ENCODE peak calls at places on chromosomes 16 and 17, in six cellular contexts. One of them, this sample, is unnamed.

GRCh38 chr17:78661092-78661770 is 84.0 kb upstream of the DNAH17 start:
- DNase-seq in stimulated activated CD8-positive, alpha-beta memory T cell treated with anti-CD3 and anti-CD28 coated beads, Interleukin-7, amount 100 ng/mL, for 1 hour: no peak
- DNase-seq in germinal center: no peak
- DNase-seq in thoracic aorta: no peak
- DNase-seq in HS-5: no peak
- DNase-seq in RWPE2: peak
- DNase-seq in this sample: peak

GRCh38 chr16:67023689-67024088 is 5.3 kb upstream of the CBFB start:
- DNase-seq in stimulated activated CD8-positive, alpha-beta memory T cell treated with anti-CD3 and anti-CD28 coated beads, Interleukin-7, amount 100 ng/mL, for 1 hour: no peak
- DNase-seq in germinal center: no peak
- DNase-seq in thoracic aorta: no peak
- DNase-seq in HS-5: no peak
- DNase-seq in RWPE2: peak
- DNase-seq in this sample: no peak

GRCh38 chr16:2910441-2910840 is 1.3 kb upstream of the FLYWCH1 start:
- DNase-seq in stimulated activated CD8-positive, alpha-beta memory T cell treated with anti-CD3 and anti-CD28 coated beads, Interleukin-7, amount 100 ng/mL, for 1 hour: no peak
- DNase-seq in germinal center: no peak
- DNase-seq in thoracic aorta: no peak
- DNase-seq in HS-5: peak
- DNase-seq in RWPE2: no peak
- DNase-seq in this sample: no peak

GRCh38 chr17:73882590-73882989 is 238.3 kb upstream of the SDK2 start:
- DNase-seq in stimulated activated CD8-positive, alpha-beta memory T cell treated with anti-CD3 and anti-CD28 coated beads, Interleukin-7, amount 100 ng/mL, for 1 hour: no peak
- DNase-seq in germinal center: no peak
- DNase-seq in thoracic aorta: no peak
- DNase-seq in HS-5: no peak
- DNase-seq in RWPE2: no peak
- DNase-seq in this sample: no peak

GRCh38 chr16:4960579-4960978 is 2.4 kb downstream of the SEC14L5 start:
- DNase-seq in stimulated activated CD8-positive, alpha-beta memory T cell treated with anti-CD3 and anti-CD28 coated beads, Interleukin-7, amount 100 ng/mL, for 1 hour: no peak
- DNase-seq in germinal center: no peak
- DNase-seq in thoracic aorta: no peak
- DNase-seq in HS-5: no peak
- DNase-seq in RWPE2: no peak
- DNase-seq in this sample: no peak

GRCh38 chr17:77185137-77185536 is 44.4 kb downstream of the SEC14L1 start:
- DNase-seq in stimulated activated CD8-positive, alpha-beta memory T cell treated with anti-CD3 and anti-CD28 coated beads, Interleukin-7, amount 100 ng/mL, for 1 hour: no peak
- DNase-seq in germinal center: no peak
- DNase-seq in thoracic aorta: no peak
- DNase-seq in HS-5: no peak
- DNase-seq in RWPE2: no peak
- DNase-seq in this sample: no peak

GRCh38 chr16:63129411-63130125 is 1093.3 kb upstream of the CDH8 start:
- DNase-seq in stimulated activated CD8-positive, alpha-beta memory T cell treated with anti-CD3 and anti-CD28 coated beads, Interleukin-7, amount 100 ng/mL, for 1 hour: no peak
- DNase-seq in germinal center: no peak
- DNase-seq in thoracic aorta: no peak
- DNase-seq in HS-5: no peak
- DNase-seq in RWPE2: peak
- DNase-seq in this sample: no peak

GRCh38 chr17:64491034-64491860 is 5.6 kb downstream of the POLG2 start:
- DNase-seq in stimulated activated CD8-positive, alpha-beta memory T cell treated with anti-CD3 and anti-CD28 coated beads, Interleukin-7, amount 100 ng/mL, for 1 hour: no peak
- DNase-seq in germinal center: no peak
- DNase-seq in thoracic aorta: no peak
- DNase-seq in HS-5: no peak
- DNase-seq in RWPE2: no peak
- DNase-seq in this sample: peak

GRCh38 chr17:2238432-2239169 is 65.0 kb downstream of the SMG6 start:
- DNase-seq in stimulated activated CD8-positive, alpha-beta memory T cell treated with anti-CD3 and anti-CD28 coated beads, Interleukin-7, amount 100 ng/mL, for 1 hour: no peak
- DNase-seq in germinal center: peak
- DNase-seq in thoracic aorta: no peak
- DNase-seq in HS-5: no peak
- DNase-seq in RWPE2: no peak
- DNase-seq in this sample: no peak

GRCh38 chr16:66478733-66479511 is 51.8 kb downstream of the BEAN1 start:
- DNase-seq in stimulated activated CD8-positive, alpha-beta memory T cell treated with anti-CD3 and anti-CD28 coated beads, Interleukin-7, amount 100 ng/mL, for 1 hour: peak
- DNase-seq in germinal center: peak
- DNase-seq in thoracic aorta: peak
- DNase-seq in HS-5: no peak
- DNase-seq in RWPE2: peak
- DNase-seq in this sample: peak

GRCh38 chr17:63222655-63223054 is 223.5 kb downstream of the CYB561 start:
- DNase-seq in stimulated activated CD8-positive, alpha-beta memory T cell treated with anti-CD3 and anti-CD28 coated beads, Interleukin-7, amount 100 ng/mL, for 1 hour: no peak
- DNase-seq in germinal center: no peak
- DNase-seq in thoracic aorta: no peak
- DNase-seq in HS-5: no peak
- DNase-seq in RWPE2: no peak
- DNase-seq in this sample: no peak

GRCh38 chr17:27602721-27603445 is 28.1 kb upstream of the LGALS9 start:
- DNase-seq in stimulated activated CD8-positive, alpha-beta memory T cell treated with anti-CD3 and anti-CD28 coated beads, Interleukin-7, amount 100 ng/mL, for 1 hour: peak
- DNase-seq in germinal center: peak
- DNase-seq in thoracic aorta: peak
- DNase-seq in HS-5: no peak
- DNase-seq in RWPE2: no peak
- DNase-seq in this sample: peak

GRCh38 chr16:2468725-2469398 is 2.2 kb upstream of the NTN3 start:
- DNase-seq in stimulated activated CD8-positive, alpha-beta memory T cell treated with anti-CD3 and anti-CD28 coated beads, Interleukin-7, amount 100 ng/mL, for 1 hour: no peak
- DNase-seq in germinal center: peak
- DNase-seq in thoracic aorta: no peak
- DNase-seq in HS-5: no peak
- DNase-seq in RWPE2: no peak
- DNase-seq in this sample: no peak

GRCh38 chr16:88390265-88390664 is 7.5 kb downstream of the ZNF469 start:
- DNase-seq in stimulated activated CD8-positive, alpha-beta memory T cell treated with anti-CD3 and anti-CD28 coated beads, Interleukin-7, amount 100 ng/mL, for 1 hour: no peak
- DNase-seq in germinal center: no peak
- DNase-seq in thoracic aorta: no peak
- DNase-seq in HS-5: no peak
- DNase-seq in RWPE2: no peak
- DNase-seq in this sample: no peak

GRCh38 chr17:1047177-1047885 is 50.4 kb downstream of the TIMM22 start:
- DNase-seq in stimulated activated CD8-positive, alpha-beta memory T cell treated with anti-CD3 and anti-CD28 coated beads, Interleukin-7, amount 100 ng/mL, for 1 hour: no peak
- DNase-seq in germinal center: no peak
- DNase-seq in thoracic aorta: peak
- DNase-seq in HS-5: no peak
- DNase-seq in RWPE2: no peak
- DNase-seq in this sample: no peak

GRCh38 chr17:77535435-77535834 is 394.7 kb downstream of the SEC14L1 start:
- DNase-seq in stimulated activated CD8-positive, alpha-beta memory T cell treated with anti-CD3 and anti-CD28 coated beads, Interleukin-7, amount 100 ng/mL, for 1 hour: no peak
- DNase-seq in germinal center: no peak
- DNase-seq in thoracic aorta: no peak
- DNase-seq in HS-5: no peak
- DNase-seq in RWPE2: no peak
- DNase-seq in this sample: no peak

GRCh38 chr16:78249056-78249455 is 149.6 kb downstream of the WWOX start:
- DNase-seq in stimulated activated CD8-positive, alpha-beta memory T cell treated with anti-CD3 and anti-CD28 coated beads, Interleukin-7, amount 100 ng/mL, for 1 hour: no peak
- DNase-seq in germinal center: no peak
- DNase-seq in thoracic aorta: no peak
- DNase-seq in HS-5: no peak
- DNase-seq in RWPE2: no peak
- DNase-seq in this sample: no peak

GRCh38 chr16:68496689-68497088 is 42.4 kb upstream of the ZFP90 start:
- DNase-seq in stimulated activated CD8-positive, alpha-beta memory T cell treated with anti-CD3 and anti-CD28 coated beads, Interleukin-7, amount 100 ng/mL, for 1 hour: no peak
- DNase-seq in germinal center: no peak
- DNase-seq in thoracic aorta: no peak
- DNase-seq in HS-5: no peak
- DNase-seq in RWPE2: no peak
- DNase-seq in this sample: no peak

GRCh38 chr17:77208217-77208808 is 67.5 kb downstream of the SEC14L1 start:
- DNase-seq in stimulated activated CD8-positive, alpha-beta memory T cell treated with anti-CD3 and anti-CD28 coated beads, Interleukin-7, amount 100 ng/mL, for 1 hour: no peak
- DNase-seq in germinal center: no peak
- DNase-seq in thoracic aorta: no peak
- DNase-seq in HS-5: no peak
- DNase-seq in RWPE2: no peak
- DNase-seq in this sample: no peak

GRCh38 chr17:7023576-7024401 is 939 bp downstream of the BCL6B start:
- DNase-seq in stimulated activated CD8-positive, alpha-beta memory T cell treated with anti-CD3 and anti-CD28 coated beads, Interleukin-7, amount 100 ng/mL, for 1 hour: peak
- DNase-seq in germinal center: peak
- DNase-seq in thoracic aorta: no peak
- DNase-seq in HS-5: no peak
- DNase-seq in RWPE2: peak
- DNase-seq in this sample: no peak

GRCh38 chr17:82859431-82860403 is 19.9 kb upstream of the ZNF750 start:
- DNase-seq in stimulated activated CD8-positive, alpha-beta memory T cell treated with anti-CD3 and anti-CD28 coated beads, Interleukin-7, amount 100 ng/mL, for 1 hour: no peak
- DNase-seq in germinal center: peak
- DNase-seq in thoracic aorta: no peak
- DNase-seq in HS-5: no peak
- DNase-seq in RWPE2: peak
- DNase-seq in this sample: no peak

GRCh38 chr16:11506816-11507305 is 79.9 kb downstream of the LITAF start:
- DNase-seq in stimulated activated CD8-positive, alpha-beta memory T cell treated with anti-CD3 and anti-CD28 coated beads, Interleukin-7, amount 100 ng/mL, for 1 hour: no peak
- DNase-seq in germinal center: peak
- DNase-seq in thoracic aorta: no peak
- DNase-seq in HS-5: no peak
- DNase-seq in RWPE2: no peak
- DNase-seq in this sample: no peak

GRCh38 chr17:27473748-27474609 is 17.7 kb downstream of the KSR1 start:
- DNase-seq in stimulated activated CD8-positive, alpha-beta memory T cell treated with anti-CD3 and anti-CD28 coated beads, Interleukin-7, amount 100 ng/mL, for 1 hour: no peak
- DNase-seq in germinal center: peak
- DNase-seq in thoracic aorta: no peak
- DNase-seq in HS-5: no peak
- DNase-seq in RWPE2: no peak
- DNase-seq in this sample: no peak

GRCh38 chr16:72508196-72508595 is 336.2 kb upstream of the PMFBP1 start:
- DNase-seq in stimulated activated CD8-positive, alpha-beta memory T cell treated with anti-CD3 and anti-CD28 coated beads, Interleukin-7, amount 100 ng/mL, for 1 hour: no peak
- DNase-seq in germinal center: no peak
- DNase-seq in thoracic aorta: no peak
- DNase-seq in HS-5: no peak
- DNase-seq in RWPE2: no peak
- DNase-seq in this sample: no peak

GRCh38 chr17:44972953-44973352 is 4.8 kb upstream of the C1QL1 start:
- DNase-seq in stimulated activated CD8-positive, alpha-beta memory T cell treated with anti-CD3 and anti-CD28 coated beads, Interleukin-7, amount 100 ng/mL, for 1 hour: no peak
- DNase-seq in germinal center: no peak
- DNase-seq in thoracic aorta: no peak
- DNase-seq in HS-5: peak
- DNase-seq in RWPE2: no peak
- DNase-seq in this sample: peak

GRCh38 chr16:80100846-80101451 is 439.8 kb upstream of the DYNLRB2 start:
- DNase-seq in stimulated activated CD8-positive, alpha-beta memory T cell treated with anti-CD3 and anti-CD28 coated beads, Interleukin-7, amount 100 ng/mL, for 1 hour: no peak
- DNase-seq in germinal center: no peak
- DNase-seq in thoracic aorta: no peak
- DNase-seq in HS-5: no peak
- DNase-seq in RWPE2: no peak
- DNase-seq in this sample: no peak

GRCh38 chr16:86281435-86281834 is 228.9 kb upstream of the FOXF1 start:
- DNase-seq in stimulated activated CD8-positive, alpha-beta memory T cell treated with anti-CD3 and anti-CD28 coated beads, Interleukin-7, amount 100 ng/mL, for 1 hour: no peak
- DNase-seq in germinal center: no peak
- DNase-seq in thoracic aorta: no peak
- DNase-seq in HS-5: no peak
- DNase-seq in RWPE2: no peak
- DNase-seq in this sample: no peak

GRCh38 chr16:54842743-54843423 is 87.8 kb upstream of the IRX5 start:
- DNase-seq in stimulated activated CD8-positive, alpha-beta memory T cell treated with anti-CD3 and anti-CD28 coated beads, Interleukin-7, amount 100 ng/mL, for 1 hour: no peak
- DNase-seq in germinal center: no peak
- DNase-seq in thoracic aorta: no peak
- DNase-seq in HS-5: no peak
- DNase-seq in RWPE2: no peak
- DNase-seq in this sample: no peak

This sample was measured in LoVo.